ENCODE peak calls at places on chromosomes 1 and 21, in five cellular contexts. T is heart right ventricle, O is lung, U is prostate gland, X is foreskin fibroblast. B is an unnamed sample.

GRCh38 chr1:97277891-97278662 is 556.5 kb downstream of the PTBP2 start:
- DNase-seq in T (no peak), O (no peak), U (no peak), X (peak), B (no peak)

GRCh38 chr1:208950206-208950605 is 633.3 kb upstream of the CAMK1G start:
- DNase-seq in T (no peak), O (no peak), U (no peak), X (peak), B (no peak)

GRCh38 chr21:42674351-42674940 is 21.0 kb downstream of the PDE9A start:
- DNase-seq in T (peak), O (no peak), U (peak), X (peak), B (no peak)

GRCh38 chr1:156420209-156421061 is 51.4 kb downstream of the RHBG start:
- DNase-seq in T (no peak), O (no peak), U (no peak), X (peak), B (no peak)

GRCh38 chr1:152880907-152881306 is 2.8 kb downstream of the SMCP start:
- DNase-seq in T (no peak), O (no peak), U (no peak), X (no peak), B (no peak)

GRCh38 chr1:182248721-182249120 is 142.9 kb downstream of the GLUL start:
- DNase-seq in T (no peak), O (no peak), U (no peak), X (no peak), B (no peak)

GRCh38 chr1:80036690-80037432 is 1030.3 kb upstream of the ADGRL4 start:
- DNase-seq in T (no peak), O (no peak), U (no peak), X (peak), B (no peak)

GRCh38 chr1:223133301-223133823 is 9.7 kb downstream of the TLR5 start:
- DNase-seq in T (no peak), O (no peak), U (no peak), X (no peak), B (no peak)

GRCh38 chr1:67833595-67833926 is 294 bp upstream of the GNG12 start:
- DNase-seq in T (no peak), O (no peak), U (peak), X (peak), B (no peak)

GRCh38 chr1:145977486-145978476 is 13.3 kb downstream of the POLR3GL start:
- DNase-seq in T (peak), O (peak), U (peak), X (peak), B (no peak)

GRCh38 chr1:3735027-3735682 is 17.1 kb upstream of the CCDC27 start:
- DNase-seq in T (no peak), O (no peak), U (no peak), X (no peak), B (peak)

GRCh38 chr21:42835611-42836401 is 43.5 kb downstream of the WDR4 start:
- DNase-seq in T (no peak), O (no peak), U (no peak), X (no peak), B (peak)

GRCh38 chr21:16644690-16645089 is 868.2 kb upstream of the CXADR start:
- DNase-seq in T (no peak), O (no peak), U (no peak), X (peak), B (no peak)

GRCh38 chr1:3609016-3609768 is 2.1 kb downstream of the MEGF6 start:
- DNase-seq in T (no peak), O (no peak), U (no peak), X (no peak), B (no peak)

GRCh38 chr1:171798311-171798710 is 16.9 kb downstream of the METTL13 start:
- DNase-seq in T (no peak), O (no peak), U (no peak), X (peak), B (no peak)

GRCh38 chr1:153961421-153961820 is 1.9 kb downstream of the SLC39A1 start:
- DNase-seq in T (no peak), O (no peak), U (no peak), X (no peak), B (no peak)

GRCh38 chr1:58773406-58773840 is 10.4 kb downstream of the JUN start:
- DNase-seq in T (peak), O (peak), U (peak), X (peak), B (no peak)

GRCh38 chr1:175204285-175204684 is 11.7 kb upstream of the KIAA0040 start:
- DNase-seq in T (no peak), O (no peak), U (no peak), X (no peak), B (no peak)

GRCh38 chr1:209884665-209885117 is 53.3 kb upstream of the SYT14 start:
- DNase-seq in T (no peak), O (peak), U (no peak), X (peak), B (no peak)

GRCh38 chr1:192737311-192737710 is 71.5 kb upstream of the RGS2 start:
- DNase-seq in T (no peak), O (no peak), U (no peak), X (peak), B (no peak)

GRCh38 chr1:172451002-172451443 is 7.2 kb upstream of the PIGC start:
- DNase-seq in T (no peak), O (no peak), U (no peak), X (peak), B (no peak)

GRCh38 chr1:115299266-115299665 is 38.8 kb downstream of the NGF start:
- DNase-seq in T (no peak), O (no peak), U (no peak), X (no peak), B (no peak)

GRCh38 chr1:80509965-80510522 is 1290.7 kb upstream of the ADGRL2 start:
- DNase-seq in T (no peak), O (no peak), U (no peak), X (peak), B (no peak)

GRCh38 chr1:6969762-6970161 is 184.5 kb downstream of the CAMTA1 start:
- DNase-seq in T (no peak), O (no peak), U (no peak), X (no peak), B (no peak)

GRCh38 chr21:28392436-28392835 is 600.2 kb downstream of the LTN1 start:
- DNase-seq in T (no peak), O (no peak), U (no peak), X (peak), B (no peak)

GRCh38 chr1:170521818-170522217 is 10.1 kb upstream of the GORAB start:
- DNase-seq in T (no peak), O (no peak), U (no peak), X (peak), B (no peak)

GRCh38 chr1:52867060-52867845 is 24.7 kb downstream of the ZYG11A start:
- DNase-seq in T (no peak), O (no peak), U (peak), X (no peak), B (no peak)

DNA sequence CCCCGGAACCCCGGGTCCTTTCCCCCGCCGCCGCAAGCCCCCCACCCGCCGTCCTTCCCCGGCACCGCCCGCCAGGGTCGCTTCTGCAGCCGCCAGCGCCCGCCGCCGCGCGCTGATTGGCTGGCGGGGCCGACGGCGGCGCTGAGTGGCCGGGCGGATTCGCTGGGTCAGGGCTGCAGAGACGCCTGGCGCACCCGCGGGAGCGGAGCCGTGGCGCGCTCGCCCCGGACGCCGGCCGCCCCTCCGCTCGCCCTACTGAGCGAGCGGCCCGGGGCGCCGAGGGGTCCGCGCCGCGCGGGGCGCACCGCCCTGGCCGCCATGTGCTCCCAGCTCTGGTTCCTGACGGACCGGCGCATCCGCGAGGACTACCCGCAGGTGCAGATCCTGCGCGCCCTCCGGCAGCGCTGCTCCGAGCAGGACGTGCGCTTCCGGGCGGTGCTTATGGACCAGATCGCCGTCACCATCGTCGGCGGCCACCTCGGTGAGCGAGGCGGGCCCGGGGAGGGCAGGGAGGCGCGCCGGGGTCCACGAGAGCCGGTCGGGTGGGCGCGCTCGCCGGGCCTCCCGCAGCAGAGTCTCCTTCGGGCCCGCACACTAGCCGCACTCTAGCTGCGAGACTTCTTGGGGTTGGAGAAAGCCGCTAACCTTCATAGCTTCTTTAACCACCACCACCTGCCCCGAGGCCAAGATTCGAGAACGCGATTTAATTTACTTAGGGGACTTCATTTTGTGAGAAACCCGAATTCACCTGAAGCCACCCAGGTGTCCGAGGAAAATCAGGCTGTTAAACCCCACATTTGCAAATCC is at the start of gene RIMKLA:
- DNase-seq in T (peak), O (peak), U (peak), X (peak), B (no peak)
- TF ChIP-seq CTCF in T (no peak), O (no peak), U (no peak), X (no peak), B (no peak)

GRCh38 chr21:44818636-44819011 is 762 bp upstream of the SUMO3 start:
- DNase-seq in T (no peak), O (no peak), U (no peak), X (no peak), B (no peak)

GRCh38 chr21:44816761-44817505 is 929 bp downstream of the SUMO3 start:
- DNase-seq in T (peak), O (no peak), U (no peak), X (no peak), B (no peak)

GRCh38 chr21:44815852-44816628 is 1.8 kb downstream of the SUMO3 start:
- DNase-seq in T (no peak), O (no peak), U (no peak), X (peak), B (no peak)

GRCh38 chr21:44817914-44818635 is at the start of gene SUMO3:
- DNase-seq in T (peak), O (peak), U (peak), X (peak), B (no peak)

DNA sequence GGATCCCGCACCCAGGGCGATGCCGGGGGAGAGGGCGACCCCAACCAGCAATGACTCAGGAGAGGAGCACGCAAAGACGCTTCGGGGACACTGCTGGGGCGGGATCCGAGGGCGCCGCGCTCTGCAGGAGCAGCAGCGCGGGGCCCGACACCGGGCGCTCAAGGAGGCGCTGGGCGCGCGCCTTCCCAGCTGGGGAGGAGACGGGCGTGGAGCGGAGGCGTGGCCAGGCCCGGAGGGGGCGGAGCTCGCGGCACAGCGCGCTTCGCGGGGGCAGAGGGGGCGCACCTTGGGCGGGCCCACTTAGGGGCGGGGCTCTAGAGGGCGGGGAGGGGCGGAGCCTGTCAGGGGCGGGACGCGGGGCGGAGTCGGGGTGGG is 369 bp downstream of the SUMO3 start:
- DNase-seq in T (peak), O (peak), U (peak), X (peak), B (peak)
- TF ChIP-seq CTCF in T (no peak), O (no peak), U (no peak), X (no peak), B (no peak)

GRCh38 chr21:18041012-18041411 is 203.6 kb upstream of the CHODL start:
- DNase-seq in T (no peak), O (no peak), U (no peak), X (no peak), B (no peak)
- TF ChIP-seq CTCF in T (peak), O (peak), U (no peak), X (no peak), B (peak)

GRCh38 chr1:242129103-242129502 is 130.2 kb upstream of the MAP1LC3C start:
- DNase-seq in T (no peak), O (no peak), U (no peak), X (peak), B (no peak)
- TF ChIP-seq CTCF in T (no peak), O (no peak), U (no peak), X (no peak), B (peak)

GRCh38 chr1:55071477-55071876 is 32.1 kb downstream of the PCSK9 start:
- DNase-seq in T (no peak), O (no peak), U (no peak), X (peak), B (no peak)
- TF ChIP-seq CTCF in T (no peak), O (no peak), U (no peak), X (peak), B (peak)

DNA sequence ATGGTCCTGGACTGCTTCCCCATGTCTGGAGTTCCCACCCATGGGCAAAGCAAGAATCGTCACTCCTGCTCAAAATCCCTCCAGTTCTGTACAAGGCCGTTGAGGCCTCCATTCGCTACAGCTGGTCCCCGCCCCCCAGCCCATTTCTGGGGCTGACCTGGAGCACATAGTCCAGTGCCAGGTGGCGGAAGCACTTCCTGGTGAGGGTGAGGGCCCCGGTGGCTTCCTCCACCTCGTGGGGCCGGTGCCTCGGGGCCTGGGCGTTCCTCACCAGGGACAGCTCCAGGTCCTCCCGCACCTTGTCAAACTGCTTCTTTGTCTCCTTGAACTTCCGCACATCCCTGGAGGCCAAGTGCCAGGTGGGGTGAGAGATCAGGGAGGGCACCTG is 7.4 kb downstream of the ACAP3 start:
- DNase-seq in T (no peak), O (no peak), U (no peak), X (no peak), B (no peak)
- TF ChIP-seq CTCF in T (no peak), O (no peak), U (no peak), X (no peak), B (peak)